ENCODE peak calls at places on chromosomes 2 and 18, in ten cellular contexts. One of them, this sample, is unnamed.

GRCh38 chr2:73984922-73985317 is 210 bp downstream of the TET3 start:
- ATAC-seq in left lung: no peak
- ATAC-seq in sciatic nerve: no peak
- ATAC-seq in IMR-90: peak
- ATAC-seq in left cardiac atrium: no peak
- ATAC-seq in heart right ventricle: no peak
- ATAC-seq in activated T-cell treated with anti-CD3 and anti-CD28 coated beads, Interleukin-2, amount 50 U/mL, for 4 hours: peak
- ATAC-seq in right cardiac atrium: no peak
- ATAC-seq in lower lobe of right lung: no peak
- ATAC-seq in SK-N-SH treated with all-trans-retinoic acid at 6 μM for 48 hours: no peak
- ATAC-seq in this sample: peak

GRCh38 chr18:35618289-35618688 is 36.7 kb downstream of the GALNT1 start:
- ATAC-seq in left lung: no peak
- ATAC-seq in sciatic nerve: no peak
- ATAC-seq in IMR-90: no peak
- ATAC-seq in left cardiac atrium: no peak
- ATAC-seq in heart right ventricle: no peak
- ATAC-seq in activated T-cell treated with anti-CD3 and anti-CD28 coated beads, Interleukin-2, amount 50 U/mL, for 4 hours: no peak
- ATAC-seq in right cardiac atrium: no peak
- ATAC-seq in lower lobe of right lung: no peak
- ATAC-seq in SK-N-SH treated with all-trans-retinoic acid at 6 μM for 48 hours: peak
- ATAC-seq in this sample: no peak

GRCh38 chr2:78175642-78176041 is 653.5 kb upstream of the LRRTM4 start:
- ATAC-seq in left lung: no peak
- ATAC-seq in sciatic nerve: no peak
- ATAC-seq in IMR-90: no peak
- ATAC-seq in left cardiac atrium: no peak
- ATAC-seq in heart right ventricle: no peak
- ATAC-seq in activated T-cell treated with anti-CD3 and anti-CD28 coated beads, Interleukin-2, amount 50 U/mL, for 4 hours: no peak
- ATAC-seq in right cardiac atrium: no peak
- ATAC-seq in lower lobe of right lung: no peak
- ATAC-seq in SK-N-SH treated with all-trans-retinoic acid at 6 μM for 48 hours: no peak
- ATAC-seq in this sample: no peak

GRCh38 chr18:51006061-51006818 is 23.8 kb upstream of the SMAD4 start:
- ATAC-seq in left lung: peak
- ATAC-seq in sciatic nerve: no peak
- ATAC-seq in IMR-90: no peak
- ATAC-seq in left cardiac atrium: no peak
- ATAC-seq in heart right ventricle: no peak
- ATAC-seq in activated T-cell treated with anti-CD3 and anti-CD28 coated beads, Interleukin-2, amount 50 U/mL, for 4 hours: no peak
- ATAC-seq in right cardiac atrium: no peak
- ATAC-seq in lower lobe of right lung: peak
- ATAC-seq in SK-N-SH treated with all-trans-retinoic acid at 6 μM for 48 hours: no peak
- ATAC-seq in this sample: no peak

GRCh38 chr2:160432633-160433032 is 61.0 kb downstream of the RBMS1 start:
- ATAC-seq in left lung: no peak
- ATAC-seq in sciatic nerve: no peak
- ATAC-seq in IMR-90: peak
- ATAC-seq in left cardiac atrium: no peak
- ATAC-seq in heart right ventricle: no peak
- ATAC-seq in activated T-cell treated with anti-CD3 and anti-CD28 coated beads, Interleukin-2, amount 50 U/mL, for 4 hours: no peak
- ATAC-seq in right cardiac atrium: no peak
- ATAC-seq in lower lobe of right lung: peak
- ATAC-seq in SK-N-SH treated with all-trans-retinoic acid at 6 μM for 48 hours: peak
- ATAC-seq in this sample: no peak

GRCh38 chr2:70010222-70011111 is 49.0 kb upstream of the ASPRV1 start:
- ATAC-seq in left lung: peak
- ATAC-seq in sciatic nerve: peak
- ATAC-seq in IMR-90: no peak
- ATAC-seq in left cardiac atrium: peak
- ATAC-seq in heart right ventricle: no peak
- ATAC-seq in activated T-cell treated with anti-CD3 and anti-CD28 coated beads, Interleukin-2, amount 50 U/mL, for 4 hours: no peak
- ATAC-seq in right cardiac atrium: peak
- ATAC-seq in lower lobe of right lung: peak
- ATAC-seq in SK-N-SH treated with all-trans-retinoic acid at 6 μM for 48 hours: peak
- ATAC-seq in this sample: no peak

GRCh38 chr18:500556-501405 is at the start of gene COLEC12:
- ATAC-seq in left lung: peak
- ATAC-seq in sciatic nerve: peak
- ATAC-seq in IMR-90: peak
- ATAC-seq in left cardiac atrium: peak
- ATAC-seq in heart right ventricle: peak
- ATAC-seq in activated T-cell treated with anti-CD3 and anti-CD28 coated beads, Interleukin-2, amount 50 U/mL, for 4 hours: peak
- ATAC-seq in right cardiac atrium: peak
- ATAC-seq in lower lobe of right lung: peak
- ATAC-seq in SK-N-SH treated with all-trans-retinoic acid at 6 μM for 48 hours: peak
- ATAC-seq in this sample: no peak

GRCh38 chr2:11502740-11503292 is 31.0 kb upstream of the GREB1 start:
- ATAC-seq in left lung: no peak
- ATAC-seq in sciatic nerve: no peak
- ATAC-seq in IMR-90: no peak
- ATAC-seq in left cardiac atrium: no peak
- ATAC-seq in heart right ventricle: no peak
- ATAC-seq in activated T-cell treated with anti-CD3 and anti-CD28 coated beads, Interleukin-2, amount 50 U/mL, for 4 hours: no peak
- ATAC-seq in right cardiac atrium: no peak
- ATAC-seq in lower lobe of right lung: no peak
- ATAC-seq in SK-N-SH treated with all-trans-retinoic acid at 6 μM for 48 hours: no peak
- ATAC-seq in this sample: no peak

GRCh38 chr2:64516651-64517510 is 7.2 kb upstream of the AFTPH start:
- ATAC-seq in left lung: no peak
- ATAC-seq in sciatic nerve: no peak
- ATAC-seq in IMR-90: no peak
- ATAC-seq in left cardiac atrium: no peak
- ATAC-seq in heart right ventricle: no peak
- ATAC-seq in activated T-cell treated with anti-CD3 and anti-CD28 coated beads, Interleukin-2, amount 50 U/mL, for 4 hours: no peak
- ATAC-seq in right cardiac atrium: no peak
- ATAC-seq in lower lobe of right lung: no peak
- ATAC-seq in SK-N-SH treated with all-trans-retinoic acid at 6 μM for 48 hours: no peak
- ATAC-seq in this sample: no peak

GRCh38 chr2:48277153-48277552 is 252.8 kb upstream of the STON1 start:
- ATAC-seq in left lung: no peak
- ATAC-seq in sciatic nerve: no peak
- ATAC-seq in IMR-90: no peak
- ATAC-seq in left cardiac atrium: no peak
- ATAC-seq in heart right ventricle: no peak
- ATAC-seq in activated T-cell treated with anti-CD3 and anti-CD28 coated beads, Interleukin-2, amount 50 U/mL, for 4 hours: no peak
- ATAC-seq in right cardiac atrium: no peak
- ATAC-seq in lower lobe of right lung: no peak
- ATAC-seq in SK-N-SH treated with all-trans-retinoic acid at 6 μM for 48 hours: no peak
- ATAC-seq in this sample: no peak

GRCh38 chr2:171086352-171087290 is 74.1 kb downstream of the TLK1 start:
- ATAC-seq in left lung: peak
- ATAC-seq in sciatic nerve: peak
- ATAC-seq in IMR-90: peak
- ATAC-seq in left cardiac atrium: peak
- ATAC-seq in heart right ventricle: no peak
- ATAC-seq in activated T-cell treated with anti-CD3 and anti-CD28 coated beads, Interleukin-2, amount 50 U/mL, for 4 hours: peak
- ATAC-seq in right cardiac atrium: peak
- ATAC-seq in lower lobe of right lung: peak
- ATAC-seq in SK-N-SH treated with all-trans-retinoic acid at 6 μM for 48 hours: peak
- ATAC-seq in this sample: peak

GRCh38 chr2:235935773-235936172 is 232.4 kb downstream of the GBX2 start:
- ATAC-seq in left lung: no peak
- ATAC-seq in sciatic nerve: no peak
- ATAC-seq in IMR-90: no peak
- ATAC-seq in left cardiac atrium: no peak
- ATAC-seq in heart right ventricle: no peak
- ATAC-seq in activated T-cell treated with anti-CD3 and anti-CD28 coated beads, Interleukin-2, amount 50 U/mL, for 4 hours: no peak
- ATAC-seq in right cardiac atrium: no peak
- ATAC-seq in lower lobe of right lung: no peak
- ATAC-seq in SK-N-SH treated with all-trans-retinoic acid at 6 μM for 48 hours: no peak
- ATAC-seq in this sample: no peak

GRCh38 chr2:44753552-44754285 is 187.8 kb upstream of the SIX3 start:
- ATAC-seq in left lung: no peak
- ATAC-seq in sciatic nerve: peak
- ATAC-seq in IMR-90: no peak
- ATAC-seq in left cardiac atrium: no peak
- ATAC-seq in heart right ventricle: no peak
- ATAC-seq in activated T-cell treated with anti-CD3 and anti-CD28 coated beads, Interleukin-2, amount 50 U/mL, for 4 hours: no peak
- ATAC-seq in right cardiac atrium: no peak
- ATAC-seq in lower lobe of right lung: no peak
- ATAC-seq in SK-N-SH treated with all-trans-retinoic acid at 6 μM for 48 hours: peak
- ATAC-seq in this sample: peak

GRCh38 chr2:233108611-233109490 is 48.7 kb downstream of the INPP5D start:
- ATAC-seq in left lung: no peak
- ATAC-seq in sciatic nerve: no peak
- ATAC-seq in IMR-90: no peak
- ATAC-seq in left cardiac atrium: no peak
- ATAC-seq in heart right ventricle: no peak
- ATAC-seq in activated T-cell treated with anti-CD3 and anti-CD28 coated beads, Interleukin-2, amount 50 U/mL, for 4 hours: peak
- ATAC-seq in right cardiac atrium: peak
- ATAC-seq in lower lobe of right lung: no peak
- ATAC-seq in SK-N-SH treated with all-trans-retinoic acid at 6 μM for 48 hours: peak
- ATAC-seq in this sample: peak

GRCh38 chr2:64808092-64808491 is 154.4 kb upstream of the SERTAD2 start:
- ATAC-seq in left lung: no peak
- ATAC-seq in sciatic nerve: no peak
- ATAC-seq in IMR-90: no peak
- ATAC-seq in left cardiac atrium: no peak
- ATAC-seq in heart right ventricle: no peak
- ATAC-seq in activated T-cell treated with anti-CD3 and anti-CD28 coated beads, Interleukin-2, amount 50 U/mL, for 4 hours: no peak
- ATAC-seq in right cardiac atrium: no peak
- ATAC-seq in lower lobe of right lung: no peak
- ATAC-seq in SK-N-SH treated with all-trans-retinoic acid at 6 μM for 48 hours: no peak
- ATAC-seq in this sample: no peak

GRCh38 chr2:196827356-196827755 is 18.2 kb upstream of the C2orf66 start:
- ATAC-seq in left lung: no peak
- ATAC-seq in sciatic nerve: no peak
- ATAC-seq in IMR-90: no peak
- ATAC-seq in left cardiac atrium: no peak
- ATAC-seq in heart right ventricle: no peak
- ATAC-seq in activated T-cell treated with anti-CD3 and anti-CD28 coated beads, Interleukin-2, amount 50 U/mL, for 4 hours: no peak
- ATAC-seq in right cardiac atrium: no peak
- ATAC-seq in lower lobe of right lung: no peak
- ATAC-seq in SK-N-SH treated with all-trans-retinoic acid at 6 μM for 48 hours: no peak
- ATAC-seq in this sample: no peak

GRCh38 chr2:189549440-189549832 is 31.1 kb downstream of the SLC40A1 start:
- ATAC-seq in left lung: peak
- ATAC-seq in sciatic nerve: peak
- ATAC-seq in IMR-90: peak
- ATAC-seq in left cardiac atrium: peak
- ATAC-seq in heart right ventricle: no peak
- ATAC-seq in activated T-cell treated with anti-CD3 and anti-CD28 coated beads, Interleukin-2, amount 50 U/mL, for 4 hours: no peak
- ATAC-seq in right cardiac atrium: peak
- ATAC-seq in lower lobe of right lung: no peak
- ATAC-seq in SK-N-SH treated with all-trans-retinoic acid at 6 μM for 48 hours: no peak
- ATAC-seq in this sample: no peak

GRCh38 chr2:241551998-241552737 is 6.4 kb upstream of the BOK start:
- ATAC-seq in left lung: no peak
- ATAC-seq in sciatic nerve: peak
- ATAC-seq in IMR-90: no peak
- ATAC-seq in left cardiac atrium: peak
- ATAC-seq in heart right ventricle: peak
- ATAC-seq in activated T-cell treated with anti-CD3 and anti-CD28 coated beads, Interleukin-2, amount 50 U/mL, for 4 hours: no peak
- ATAC-seq in right cardiac atrium: no peak
- ATAC-seq in lower lobe of right lung: peak
- ATAC-seq in SK-N-SH treated with all-trans-retinoic acid at 6 μM for 48 hours: no peak
- ATAC-seq in this sample: no peak

GRCh38 chr2:137168564-137168963 is 403.2 kb downstream of the THSD7B start:
- ATAC-seq in left lung: no peak
- ATAC-seq in sciatic nerve: no peak
- ATAC-seq in IMR-90: no peak
- ATAC-seq in left cardiac atrium: no peak
- ATAC-seq in heart right ventricle: no peak
- ATAC-seq in activated T-cell treated with anti-CD3 and anti-CD28 coated beads, Interleukin-2, amount 50 U/mL, for 4 hours: no peak
- ATAC-seq in right cardiac atrium: no peak
- ATAC-seq in lower lobe of right lung: no peak
- ATAC-seq in SK-N-SH treated with all-trans-retinoic acid at 6 μM for 48 hours: peak
- ATAC-seq in this sample: no peak

This sample was measured in activated T-helper 17 cell treated with anti-CD3 and anti-CD28 coated beads, Interleukin-2, amount 50 U/mL, for 72 hours.